ENCODE peak calls at places on chromosomes 1 and 21, in seven cellular contexts. One of them, this sample, is unnamed.
A peak's percentile ranks its signal among the peaks of the same experiment; 100 is the strongest.

GRCh38 chr1:240801445-240801844 is 189.5 kb upstream of the GREM2 start:
- DNase-seq in psoas muscle: no peak
- DNase-seq in adipocyte: peak; percentile 69
- DNase-seq in suprapubic skin: no peak
- DNase-seq in CD8-positive, alpha-beta memory T cell: no peak
- DNase-seq in NT2/D1: no peak
- DNase-seq in right lobe of liver: no peak
- DNase-seq in this sample: no peak

GRCh38 chr1:6675936-6676335 is 25.7 kb downstream of the DNAJC11 start:
- DNase-seq in psoas muscle: no peak
- DNase-seq in adipocyte: no peak
- DNase-seq in suprapubic skin: no peak
- DNase-seq in CD8-positive, alpha-beta memory T cell: no peak
- DNase-seq in NT2/D1: no peak
- DNase-seq in right lobe of liver: no peak
- DNase-seq in this sample: no peak

GRCh38 chr1:160522622-160523345 is at the start of gene SLAMF6:
- DNase-seq in psoas muscle: no peak
- DNase-seq in adipocyte: no peak
- DNase-seq in suprapubic skin: no peak
- DNase-seq in CD8-positive, alpha-beta memory T cell: peak; percentile 59
- DNase-seq in NT2/D1: no peak
- DNase-seq in right lobe of liver: no peak
- DNase-seq in this sample: no peak

GRCh38 chr1:57796609-57797008 is 372.7 kb upstream of the DAB1 start:
- DNase-seq in psoas muscle: no peak
- DNase-seq in adipocyte: no peak
- DNase-seq in suprapubic skin: no peak
- DNase-seq in CD8-positive, alpha-beta memory T cell: no peak
- DNase-seq in NT2/D1: no peak
- DNase-seq in right lobe of liver: no peak
- DNase-seq in this sample: no peak

GRCh38 chr1:32858791-32859190 is 11.9 kb downstream of the FNDC5 start:
- DNase-seq in psoas muscle: no peak
- DNase-seq in adipocyte: no peak
- DNase-seq in suprapubic skin: no peak
- DNase-seq in CD8-positive, alpha-beta memory T cell: no peak
- DNase-seq in NT2/D1: no peak
- DNase-seq in right lobe of liver: no peak
- DNase-seq in this sample: no peak

GRCh38 chr1:18299441-18300338 is 181.0 kb upstream of the KLHDC7A start:
- DNase-seq in psoas muscle: no peak
- DNase-seq in adipocyte: no peak
- DNase-seq in suprapubic skin: no peak
- DNase-seq in CD8-positive, alpha-beta memory T cell: no peak
- DNase-seq in NT2/D1: no peak
- DNase-seq in right lobe of liver: no peak
- DNase-seq in this sample: no peak

GRCh38 chr1:203676455-203676854 is 49.8 kb downstream of the ATP2B4 start:
- DNase-seq in psoas muscle: no peak
- DNase-seq in adipocyte: no peak
- DNase-seq in suprapubic skin: no peak
- DNase-seq in CD8-positive, alpha-beta memory T cell: no peak
- DNase-seq in NT2/D1: no peak
- DNase-seq in right lobe of liver: no peak
- DNase-seq in this sample: no peak

GRCh38 chr1:195195423-195196057 is 1412.7 kb downstream of the KCNT2 start:
- DNase-seq in psoas muscle: no peak
- DNase-seq in adipocyte: no peak
- DNase-seq in suprapubic skin: no peak
- DNase-seq in CD8-positive, alpha-beta memory T cell: no peak
- DNase-seq in NT2/D1: no peak
- DNase-seq in right lobe of liver: no peak
- DNase-seq in this sample: no peak

GRCh38 chr1:116203936-116204335 is 92.7 kb downstream of the MAB21L3 start:
- DNase-seq in psoas muscle: no peak
- DNase-seq in adipocyte: no peak
- DNase-seq in suprapubic skin: no peak
- DNase-seq in CD8-positive, alpha-beta memory T cell: no peak
- DNase-seq in NT2/D1: no peak
- DNase-seq in right lobe of liver: no peak
- DNase-seq in this sample: no peak

GRCh38 chr1:94582578-94582977 is 41.0 kb upstream of the F3 start:
- DNase-seq in psoas muscle: no peak
- DNase-seq in adipocyte: no peak
- DNase-seq in suprapubic skin: no peak
- DNase-seq in CD8-positive, alpha-beta memory T cell: no peak
- DNase-seq in NT2/D1: no peak
- DNase-seq in right lobe of liver: no peak
- DNase-seq in this sample: no peak

GRCh38 chr1:213678753-213679152 is 309.0 kb upstream of the PROX1 start:
- DNase-seq in psoas muscle: no peak
- DNase-seq in adipocyte: no peak
- DNase-seq in suprapubic skin: no peak
- DNase-seq in CD8-positive, alpha-beta memory T cell: no peak
- DNase-seq in NT2/D1: no peak
- DNase-seq in right lobe of liver: no peak
- DNase-seq in this sample: no peak

GRCh38 chr21:29238967-29239289 is 59.8 kb upstream of the BACH1 start:
- DNase-seq in psoas muscle: no peak
- DNase-seq in adipocyte: peak; percentile 44
- DNase-seq in suprapubic skin: no peak
- DNase-seq in CD8-positive, alpha-beta memory T cell: no peak
- DNase-seq in NT2/D1: no peak
- DNase-seq in right lobe of liver: no peak
- DNase-seq in this sample: no peak

GRCh38 chr1:19122668-19123067 is 87.4 kb downstream of the UBR4 start:
- DNase-seq in psoas muscle: no peak
- DNase-seq in adipocyte: no peak
- DNase-seq in suprapubic skin: no peak
- DNase-seq in CD8-positive, alpha-beta memory T cell: no peak
- DNase-seq in NT2/D1: no peak
- DNase-seq in right lobe of liver: no peak
- DNase-seq in this sample: no peak

GRCh38 chr1:156591181-156591431 is 470 bp upstream of the NAXE start:
- DNase-seq in psoas muscle: no peak
- DNase-seq in adipocyte: no peak
- DNase-seq in suprapubic skin: no peak
- DNase-seq in CD8-positive, alpha-beta memory T cell: no peak
- DNase-seq in NT2/D1: no peak
- DNase-seq in right lobe of liver: no peak
- DNase-seq in this sample: no peak

GRCh38 chr1:51555866-51556619 is 37.0 kb upstream of the EPS15 start:
- DNase-seq in psoas muscle: no peak
- DNase-seq in adipocyte: peak; percentile 37
- DNase-seq in suprapubic skin: no peak
- DNase-seq in CD8-positive, alpha-beta memory T cell: no peak
- DNase-seq in NT2/D1: no peak
- DNase-seq in right lobe of liver: no peak
- DNase-seq in this sample: no peak

GRCh38 chr1:41695118-41695517 is 210.6 kb upstream of the EDN2 start:
- DNase-seq in psoas muscle: no peak
- DNase-seq in adipocyte: peak; percentile 19
- DNase-seq in suprapubic skin: no peak
- DNase-seq in CD8-positive, alpha-beta memory T cell: no peak
- DNase-seq in NT2/D1: no peak
- DNase-seq in right lobe of liver: no peak
- DNase-seq in this sample: no peak

GRCh38 chr1:48617227-48617626 is 145.2 kb upstream of the SPATA6 start:
- DNase-seq in psoas muscle: no peak
- DNase-seq in adipocyte: peak; percentile 92
- DNase-seq in suprapubic skin: no peak
- DNase-seq in CD8-positive, alpha-beta memory T cell: no peak
- DNase-seq in NT2/D1: no peak
- DNase-seq in right lobe of liver: no peak
- DNase-seq in this sample: no peak

GRCh38 chr1:235783148-235783776 is 83.4 kb downstream of the LYST start:
- DNase-seq in psoas muscle: no peak
- DNase-seq in adipocyte: peak; percentile 83
- DNase-seq in suprapubic skin: no peak
- DNase-seq in CD8-positive, alpha-beta memory T cell: no peak
- DNase-seq in NT2/D1: peak; percentile 5
- DNase-seq in right lobe of liver: no peak
- DNase-seq in this sample: no peak

GRCh38 chr1:63746129-63746864 is 27.5 kb upstream of the ROR1 start:
- DNase-seq in psoas muscle: no peak
- DNase-seq in adipocyte: peak; percentile 93
- DNase-seq in suprapubic skin: no peak
- DNase-seq in CD8-positive, alpha-beta memory T cell: no peak
- DNase-seq in NT2/D1: no peak
- DNase-seq in right lobe of liver: no peak
- DNase-seq in this sample: no peak

GRCh38 chr1:206923009-206923960 is 1.5 kb upstream of the FCMR start:
- DNase-seq in psoas muscle: peak; percentile 52
- DNase-seq in adipocyte: no peak
- DNase-seq in suprapubic skin: no peak
- DNase-seq in CD8-positive, alpha-beta memory T cell: peak; percentile 84
- DNase-seq in NT2/D1: no peak
- DNase-seq in right lobe of liver: no peak
- DNase-seq in this sample: no peak

GRCh38 chr1:220013497-220013896 is 32.8 kb downstream of the EPRS1 start:
- DNase-seq in psoas muscle: no peak
- DNase-seq in adipocyte: peak; percentile 12
- DNase-seq in suprapubic skin: no peak
- DNase-seq in CD8-positive, alpha-beta memory T cell: no peak
- DNase-seq in NT2/D1: no peak
- DNase-seq in right lobe of liver: no peak
- DNase-seq in this sample: no peak

GRCh38 chr1:239785576-239785975 is 306.1 kb upstream of the FMN2 start:
- DNase-seq in psoas muscle: no peak
- DNase-seq in adipocyte: no peak
- DNase-seq in suprapubic skin: no peak
- DNase-seq in CD8-positive, alpha-beta memory T cell: no peak
- DNase-seq in NT2/D1: no peak
- DNase-seq in right lobe of liver: no peak
- DNase-seq in this sample: no peak

GRCh38 chr1:193579323-193579722 is 392.9 kb upstream of the B3GALT2 start:
- DNase-seq in psoas muscle: no peak
- DNase-seq in adipocyte: no peak
- DNase-seq in suprapubic skin: no peak
- DNase-seq in CD8-positive, alpha-beta memory T cell: no peak
- DNase-seq in NT2/D1: no peak
- DNase-seq in right lobe of liver: no peak
- DNase-seq in this sample: no peak

GRCh38 chr1:78070758-78071157 is 25.0 kb downstream of the GIPC2 start:
- DNase-seq in psoas muscle: no peak
- DNase-seq in adipocyte: peak; percentile 76
- DNase-seq in suprapubic skin: no peak
- DNase-seq in CD8-positive, alpha-beta memory T cell: no peak
- DNase-seq in NT2/D1: no peak
- DNase-seq in right lobe of liver: no peak
- DNase-seq in this sample: no peak

GRCh38 chr1:87167157-87167810 is 161.4 kb upstream of the LMO4 start:
- DNase-seq in psoas muscle: no peak
- DNase-seq in adipocyte: no peak
- DNase-seq in suprapubic skin: no peak
- DNase-seq in CD8-positive, alpha-beta memory T cell: no peak
- DNase-seq in NT2/D1: no peak
- DNase-seq in right lobe of liver: no peak
- DNase-seq in this sample: no peak

GRCh38 chr1:165259236-165259635 is 97.3 kb downstream of the LMX1A start:
- DNase-seq in psoas muscle: no peak
- DNase-seq in adipocyte: no peak
- DNase-seq in suprapubic skin: no peak
- DNase-seq in CD8-positive, alpha-beta memory T cell: no peak
- DNase-seq in NT2/D1: no peak
- DNase-seq in right lobe of liver: no peak
- DNase-seq in this sample: no peak

GRCh38 chr1:6785721-6786505 is 659 bp downstream of the CAMTA1 start:
- DNase-seq in psoas muscle: peak; percentile 66
- DNase-seq in adipocyte: peak; percentile 70
- DNase-seq in suprapubic skin: no peak
- DNase-seq in CD8-positive, alpha-beta memory T cell: peak; percentile 53
- DNase-seq in NT2/D1: no peak
- DNase-seq in right lobe of liver: peak; percentile 56
- DNase-seq in this sample: no peak

DNA sequence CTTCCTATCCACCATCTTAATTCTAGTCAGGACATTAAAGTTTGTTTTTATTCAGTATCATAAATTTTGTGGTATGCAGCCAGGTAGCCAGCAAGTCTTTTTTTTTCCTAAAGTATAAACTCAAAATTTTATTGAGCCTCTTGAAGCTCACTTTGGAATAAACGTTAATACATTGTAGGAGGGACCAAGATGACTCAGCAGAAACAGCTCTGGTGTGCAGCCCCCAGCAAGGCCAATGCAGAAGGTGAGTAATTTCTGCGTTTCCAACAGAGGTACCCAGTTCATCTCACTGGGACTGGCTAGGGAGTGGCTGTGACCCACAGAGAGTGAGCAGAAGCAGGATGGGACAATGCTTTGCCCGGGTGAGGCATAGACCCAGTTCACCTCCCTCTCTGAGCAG is 9.7 kb upstream of the OR2M3 start:
- DNase-seq in psoas muscle: no peak
- DNase-seq in adipocyte: no peak
- DNase-seq in suprapubic skin: no peak
- DNase-seq in CD8-positive, alpha-beta memory T cell: no peak
- DNase-seq in NT2/D1: no peak
- DNase-seq in right lobe of liver: no peak
- DNase-seq in this sample: no peak
- H3K9me3 ChIP-seq in psoas muscle: no peaks in the 10 kb centered on the region
- H3K9me3 ChIP-seq in adipocyte: peaks cover 3% of the 10 kb centered on the region
- H3K9me3 ChIP-seq in suprapubic skin: no peaks in the 10 kb centered on the region
- H3K9me3 ChIP-seq in CD8-positive, alpha-beta memory T cell: no peaks in the 10 kb centered on the region
- H3K9me3 ChIP-seq in NT2/D1: no peaks in the 10 kb centered on the region
- H3K9me3 ChIP-seq in right lobe of liver: no peaks in the 10 kb centered on the region
- H3K9me3 ChIP-seq in this sample: no peaks in the 10 kb centered on the region

GRCh38 chr1:188006354-188006753 is 1177.6 kb downstream of the PLA2G4A start:
- DNase-seq in psoas muscle: no peak
- DNase-seq in adipocyte: no peak
- DNase-seq in suprapubic skin: no peak
- DNase-seq in CD8-positive, alpha-beta memory T cell: no peak
- DNase-seq in NT2/D1: no peak
- DNase-seq in right lobe of liver: no peak
- DNase-seq in this sample: no peak
- H3K36me3 ChIP-seq in psoas muscle: no peaks in the 10 kb centered on the region
- H3K36me3 ChIP-seq in adipocyte: no peaks in the 10 kb centered on the region
- H3K36me3 ChIP-seq in suprapubic skin: no peaks in the 10 kb centered on the region
- H3K36me3 ChIP-seq in CD8-positive, alpha-beta memory T cell: no peaks in the 10 kb centered on the region
- H3K36me3 ChIP-seq in NT2/D1: no peaks in the 10 kb centered on the region
- H3K36me3 ChIP-seq in right lobe of liver: no peaks in the 10 kb centered on the region
- H3K36me3 ChIP-seq in this sample: no peaks in the 10 kb centered on the region

GRCh38 chr1:82395450-82395849 is 594.7 kb downstream of the ADGRL2 start:
- DNase-seq in psoas muscle: no peak
- DNase-seq in adipocyte: no peak
- DNase-seq in suprapubic skin: no peak
- DNase-seq in CD8-positive, alpha-beta memory T cell: no peak
- DNase-seq in NT2/D1: no peak
- DNase-seq in right lobe of liver: no peak
- DNase-seq in this sample: no peak
- H3K9me3 ChIP-seq in psoas muscle: no peaks in the 10 kb centered on the region
- H3K9me3 ChIP-seq in adipocyte: no peaks in the 10 kb centered on the region
- H3K9me3 ChIP-seq in suprapubic skin: no peaks in the 10 kb centered on the region
- H3K9me3 ChIP-seq in CD8-positive, alpha-beta memory T cell: no peaks in the 10 kb centered on the region
- H3K9me3 ChIP-seq in NT2/D1: no peaks in the 10 kb centered on the region
- H3K9me3 ChIP-seq in right lobe of liver: no peaks in the 10 kb centered on the region
- H3K9me3 ChIP-seq in this sample: no peaks in the 10 kb centered on the region

DNA sequence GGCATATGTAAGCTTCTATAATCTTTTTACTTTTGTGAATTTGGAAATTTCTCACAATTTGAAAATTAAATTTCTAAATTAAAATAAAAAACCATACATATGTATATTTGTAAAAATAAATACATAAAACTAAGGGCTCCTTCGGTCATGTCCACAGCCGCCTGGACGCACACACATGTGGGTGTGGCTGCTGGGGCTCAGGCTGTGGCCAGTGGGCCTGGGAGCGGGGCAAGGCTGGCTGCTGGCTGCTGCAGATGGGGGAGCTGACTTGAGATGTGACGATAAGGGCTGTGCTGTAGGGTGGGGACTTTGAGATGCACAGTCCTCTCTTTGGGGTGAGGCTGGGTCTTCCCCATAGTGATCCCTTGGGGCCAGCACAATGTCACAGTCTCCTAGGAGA is 4.8 kb downstream of the RER1 start:
- DNase-seq in psoas muscle: no peak
- DNase-seq in adipocyte: no peak
- DNase-seq in suprapubic skin: no peak
- DNase-seq in CD8-positive, alpha-beta memory T cell: no peak
- DNase-seq in NT2/D1: no peak
- DNase-seq in right lobe of liver: no peak
- DNase-seq in this sample: no peak
- H3K36me3 ChIP-seq in psoas muscle: peaks cover 66% of the 10 kb centered on the region
- H3K36me3 ChIP-seq in adipocyte: peaks cover 58% of the 10 kb centered on the region
- H3K36me3 ChIP-seq in suprapubic skin: peaks cover 62% of the 10 kb centered on the region
- H3K36me3 ChIP-seq in CD8-positive, alpha-beta memory T cell: peaks cover 54% of the 10 kb centered on the region
- H3K36me3 ChIP-seq in NT2/D1: peaks cover 82% of the 10 kb centered on the region
- H3K36me3 ChIP-seq in right lobe of liver: peaks cover 4% of the 10 kb centered on the region
- H3K36me3 ChIP-seq in this sample: peaks cover 47% of the 10 kb centered on the region